ENCODE peak calls at places on chromosomes 1 and 21, in nine cellular contexts. N is right lobe of liver, S is NB4, C is fibroblast of mammary gland, R is fibroblast of the aortic adventitia, T is stomach, L is adrenal gland, Q is choroid plexus epithelial cell, D is body of pancreas. W is an unnamed sample.

GRCh38 chr1:5744911-5745431 is 247.3 kb downstream of the NPHP4 start:
- DNase-seq in N (peak; percentile 4), S (peak; percentile 21), C (no peak), R (no peak), T (peak; percentile 17), L (no peak), Q (peak; percentile 6), D (no peak), W (no peak)

GRCh38 chr1:94807742-94808491 is 12.2 kb upstream of the SLC44A3 start:
- DNase-seq in N (no peak), S (peak; percentile 83), C (no peak), R (no peak), T (peak; percentile 41), L (peak; percentile 74), Q (peak; percentile 30), D (no peak), W (no peak)

GRCh38 chr21:45386728-45387371 is 18.1 kb upstream of the COL18A1 start:
- DNase-seq in N (peak; percentile 34), S (peak; percentile 48), C (peak; percentile 98), R (peak; percentile 87), T (no peak), L (peak; percentile 74), Q (peak; percentile 94), D (peak; percentile 37), W (no peak)

GRCh38 chr1:41615981-41616380 is 131.5 kb upstream of the EDN2 start:
- DNase-seq in N (no peak), S (no peak), C (no peak), R (no peak), T (no peak), L (no peak), Q (no peak), D (no peak), W (peak; percentile 42)

GRCh38 chr1:229030642-229031390 is 240.1 kb upstream of the RAB4A start:
- DNase-seq in N (no peak), S (peak; percentile 70), C (no peak), R (no peak), T (peak; percentile 46), L (no peak), Q (no peak), D (peak; percentile 81), W (no peak)

GRCh38 chr1:75126611-75127101 is 7.5 kb upstream of the LHX8 start:
- DNase-seq in N (no peak), S (no peak), C (no peak), R (no peak), T (no peak), L (no peak), Q (no peak), D (no peak), W (no peak)

GRCh38 chr21:30733026-30733425 is 14.0 kb downstream of the KRTAP21-2 start:
- DNase-seq in N (no peak), S (no peak), C (no peak), R (no peak), T (no peak), L (no peak), Q (no peak), D (no peak), W (no peak)

GRCh38 chr1:171718216-171718615 is 23.6 kb downstream of the VAMP4 start:
- DNase-seq in N (no peak), S (no peak), C (peak; percentile 49), R (peak; percentile 45), T (no peak), L (no peak), Q (peak; percentile 22), D (no peak), W (no peak)

GRCh38 chr1:89671775-89672488 is 39.0 kb downstream of the LRRC8C start:
- DNase-seq in N (no peak), S (no peak), C (peak; percentile 74), R (no peak), T (no peak), L (no peak), Q (no peak), D (no peak), W (no peak)

GRCh38 chr1:45840704-45841103 is 37.3 kb downstream of the MAST2 start:
- DNase-seq in N (no peak), S (no peak), C (no peak), R (peak; percentile 25), T (no peak), L (no peak), Q (no peak), D (no peak), W (no peak)

GRCh38 chr1:92784051-92784638 is 763 bp downstream of the EVI5 start:
- DNase-seq in N (peak; percentile 40), S (peak; percentile 51), C (peak; percentile 68), R (peak; percentile 60), T (peak; percentile 31), L (peak; percentile 59), Q (peak; percentile 61), D (peak; percentile 59), W (no peak)

GRCh38 chr1:209364716-209365115 is 218.8 kb upstream of the CAMK1G start:
- DNase-seq in N (no peak), S (no peak), C (no peak), R (no peak), T (no peak), L (no peak), Q (no peak), D (no peak), W (no peak)

GRCh38 chr1:75053207-75053606 is 81.0 kb upstream of the LHX8 start:
- DNase-seq in N (no peak), S (peak; percentile 4), C (no peak), R (no peak), T (no peak), L (no peak), Q (no peak), D (no peak), W (no peak)

GRCh38 chr1:211648336-211648735 is 27.1 kb downstream of the NEK2 start:
- DNase-seq in N (no peak), S (no peak), C (peak; percentile 49), R (peak; percentile 25), T (peak; percentile 43), L (no peak), Q (peak; percentile 73), D (peak; percentile 74), W (no peak)

GRCh38 chr1:172748201-172748600 is 89.3 kb downstream of the FASLG start:
- DNase-seq in N (no peak), S (no peak), C (no peak), R (no peak), T (no peak), L (no peak), Q (no peak), D (no peak), W (no peak)

GRCh38 chr1:61950418-61950817 is 208.1 kb downstream of the PATJ start:
- DNase-seq in N (no peak), S (peak; percentile 7), C (peak; percentile 5), R (peak; percentile 16), T (no peak), L (no peak), Q (peak; percentile 58), D (no peak), W (no peak)
- TF ChIP-seq CTCF in N (peak; percentile 43), S (peak; percentile 21), C (peak; percentile 20), R (no peak), T (no peak), L (peak; percentile 33), Q (peak; percentile 49), D (no peak), W (peak; percentile 48)

GRCh38 chr1:17570228-17570627 is 30.7 kb downstream of the ARHGEF10L start:
- DNase-seq in N (no peak), S (no peak), C (no peak), R (no peak), T (no peak), L (no peak), Q (no peak), D (no peak), W (no peak)

GRCh38 chr1:17574502-17574901 is 35.0 kb downstream of the ARHGEF10L start:
- DNase-seq in N (no peak), S (no peak), C (no peak), R (no peak), T (no peak), L (no peak), Q (no peak), D (no peak), W (no peak)

GRCh38 chr1:17569200-17570139 is 30.0 kb downstream of the ARHGEF10L start:
- DNase-seq in N (peak; percentile 78), S (peak; percentile 78), C (peak; percentile 91), R (peak; percentile 97), T (peak; percentile 70), L (peak; percentile 94), Q (peak; percentile 74), D (peak; percentile 81), W (no peak)

GRCh38 chr1:17573518-17574041 is 34.1 kb downstream of the ARHGEF10L start:
- DNase-seq in N (no peak), S (no peak), C (no peak), R (no peak), T (no peak), L (no peak), Q (no peak), D (peak; percentile 61), W (no peak)

GRCh38 chr1:17572264-17572985 is 32.9 kb downstream of the ARHGEF10L start:
- DNase-seq in N (no peak), S (no peak), C (no peak), R (no peak), T (no peak), L (no peak), Q (no peak), D (no peak), W (no peak)
- TF ChIP-seq CTCF in N (no peak), S (peak; percentile 23), C (no peak), R (no peak), T (no peak), L (no peak), Q (no peak), D (no peak), W (no peak)

GRCh38 chr1:109884242-109884891 is 26.3 kb upstream of the CSF1 start:
- DNase-seq in N (no peak), S (no peak), C (no peak), R (no peak), T (no peak), L (peak; percentile 61), Q (no peak), D (no peak), W (no peak)

GRCh38 chr1:109882288-109883245 is 28.1 kb upstream of the CSF1 start:
- DNase-seq in N (no peak), S (no peak), C (no peak), R (no peak), T (no peak), L (no peak), Q (no peak), D (no peak), W (no peak)

GRCh38 chr1:109881906-109882287 is 28.8 kb upstream of the CSF1 start:
- DNase-seq in N (no peak), S (no peak), C (no peak), R (no peak), T (no peak), L (no peak), Q (no peak), D (no peak), W (no peak)

GRCh38 chr1:109880961-109881894 is 29.4 kb upstream of the CSF1 start:
- DNase-seq in N (no peak), S (no peak), C (no peak), R (peak; percentile 16), T (no peak), L (no peak), Q (no peak), D (no peak), W (no peak)

GRCh38 chr1:109883248-109883955 is 27.2 kb upstream of the CSF1 start:
- DNase-seq in N (no peak), S (peak; percentile 32), C (no peak), R (peak; percentile 28), T (no peak), L (peak; percentile 50), Q (no peak), D (no peak), W (no peak)
- TF ChIP-seq CTCF in N (no peak), S (no peak), C (no peak), R (no peak), T (no peak), L (no peak), Q (no peak), D (no peak), W (no peak)

GRCh38 chr1:24884751-24885150 is 45.3 kb downstream of the RUNX3 start:
- DNase-seq in N (no peak), S (no peak), C (no peak), R (no peak), T (no peak), L (no peak), Q (no peak), D (no peak), W (no peak)
- TF ChIP-seq CTCF in N (no peak), S (no peak), C (no peak), R (no peak), T (no peak), L (no peak), Q (no peak), D (no peak), W (no peak)

W was measured in type B pancreatic cell.